ENCODE peak calls at places on chromosomes 2 and 18, in nine cellular contexts. W is endothelial cell of umbilical vein; S is kidney; C is A549; N is A673; K is CD8-positive, alpha-beta T cell; Y is K562; O is AG04450; M is brain microvascular endothelial cell. F is an unnamed sample.

GRCh38 chr18:67938691-67939090 is 422.2 kb upstream of the DSEL start:
- DNase-seq in Y (no peak), M (no peak), C (no peak), K (no peak), W (no peak), N (no peak), O (peak; percentile 58), S (no peak), F (no peak)

GRCh38 chr2:77479395-77479794 is 42.8 kb downstream of the LRRTM4 start:
- DNase-seq in N (no peak), Y (no peak), O (no peak), M (no peak), K (no peak), W (no peak), S (no peak), C (no peak), F (no peak)

GRCh38 chr2:181174880-181175590 is 194.6 kb downstream of the UBE2E3 start:
- DNase-seq in W (no peak), O (no peak), C (no peak), M (peak; percentile 22), K (no peak), N (no peak), S (no peak), Y (no peak), F (no peak)

GRCh38 chr2:26187537-26188104 is 14.7 kb downstream of the GAREM2 start:
- DNase-seq in M (no peak), O (no peak), W (no peak), S (no peak), K (no peak), C (no peak), N (no peak), Y (no peak), F (no peak)

GRCh38 chr2:42974697-42975357 is 182.4 kb upstream of the HAAO start:
- DNase-seq in S (peak; percentile 90), M (no peak), W (peak; percentile 66), Y (peak; percentile 74), C (peak; percentile 58), K (peak; percentile 79), O (no peak), N (peak; percentile 76), F (no peak)

GRCh38 chr18:48629730-48630324 is 91.0 kb downstream of the CTIF start:
- DNase-seq in O (peak; percentile 99), K (no peak), N (peak; percentile 33), M (peak; percentile 99), C (peak; percentile 69), W (peak; percentile 49), S (no peak), Y (no peak), F (peak; percentile 87)

GRCh38 chr2:205193829-205194228 is 488.5 kb upstream of the NRP2 start:
- DNase-seq in Y (no peak), N (no peak), M (no peak), K (no peak), C (no peak), S (no peak), W (no peak), O (no peak), F (no peak)

GRCh38 chr2:165239230-165239629 is at the start of gene SCN2A:
- DNase-seq in K (no peak), Y (peak; percentile 43), O (peak; percentile 2), W (peak; percentile 60), C (no peak), M (peak; percentile 62), N (peak; percentile 76), S (no peak), F (no peak)

GRCh38 chr18:5175378-5175777 is 21.7 kb downstream of the AKAIN1 start:
- DNase-seq in M (no peak), O (no peak), N (no peak), K (no peak), W (no peak), S (no peak), C (no peak), Y (no peak), F (no peak)

GRCh38 chr2:198702796-198703195 is 754.9 kb downstream of the SATB2 start:
- DNase-seq in C (no peak), K (no peak), W (no peak), M (no peak), S (no peak), O (no peak), N (no peak), Y (no peak), F (no peak)

GRCh38 chr2:47833516-47833968 is 50.6 kb downstream of the MSH6 start:
- DNase-seq in S (no peak), C (no peak), O (no peak), W (no peak), K (no peak), Y (no peak), N (no peak), M (no peak), F (no peak)

GRCh38 chr18:76823574-76823973 is 1.2 kb downstream of the ZNF236 start:
- DNase-seq in W (no peak), O (no peak), C (peak; percentile 47), S (peak; percentile 79), K (no peak), Y (peak; percentile 67), N (no peak), M (no peak), F (peak; percentile 52)

GRCh38 chr2:159064446-159065301 is 96.2 kb downstream of the TANC1 start:
- DNase-seq in S (no peak), M (peak; percentile 43), O (no peak), C (no peak), K (no peak), N (peak; percentile 40), W (peak; percentile 94), Y (no peak), F (no peak)

GRCh38 chr2:27891820-27892105 is 1.2 kb downstream of the BABAM2 start:
- DNase-seq in O (no peak), K (no peak), C (peak; percentile 18), M (no peak), N (no peak), W (no peak), Y (no peak), S (no peak), F (no peak)

GRCh38 chr2:71782323-71782722 is 329.0 kb downstream of the DYSF start:
- DNase-seq in S (no peak), C (no peak), Y (no peak), W (no peak), M (no peak), K (no peak), N (no peak), O (no peak), F (no peak)

GRCh38 chr2:73255907-73256617 is 22.0 kb downstream of the CCT7 start:
- DNase-seq in Y (no peak), K (no peak), S (no peak), W (no peak), M (no peak), C (no peak), O (no peak), N (no peak), F (no peak)

GRCh38 chr2:133885847-133886246 is 317.6 kb upstream of the NCKAP5 start:
- DNase-seq in K (no peak), S (no peak), C (no peak), N (no peak), W (no peak), Y (no peak), M (no peak), O (no peak), F (no peak)

GRCh38 chr18:26863122-26863879 is 2.2 kb downstream of the AQP4 start:
- DNase-seq in O (no peak), N (no peak), S (peak; percentile 91), C (peak; percentile 15), M (no peak), W (no peak), K (no peak), Y (no peak), F (no peak)

GRCh38 chr2:104860141-104860790 is 6.4 kb downstream of the POU3F3 start:
- DNase-seq in C (no peak), M (no peak), O (no peak), K (no peak), Y (no peak), N (no peak), S (no peak), W (no peak), F (no peak)

DNA sequence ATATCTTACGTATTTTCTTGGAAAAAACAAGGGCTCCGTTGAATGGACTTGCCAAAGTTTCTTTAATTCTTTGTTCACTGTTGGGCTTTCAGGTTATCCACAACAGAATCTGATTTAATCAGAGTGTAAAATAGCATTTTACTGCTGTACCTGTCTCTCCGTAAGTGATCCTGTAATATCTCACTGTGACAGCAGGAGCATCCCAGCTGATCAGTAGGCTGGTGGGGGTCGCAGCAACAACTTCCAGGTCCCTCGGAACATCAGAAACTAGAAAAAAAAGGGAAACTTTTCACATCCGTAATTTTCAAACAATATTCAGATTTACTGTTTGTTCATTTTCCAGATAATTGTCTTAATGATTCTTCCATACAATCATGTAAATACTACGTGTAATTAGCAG is 51.2 kb downstream of the FN1 start:
- DNase-seq in W (no peak), O (no peak), S (no peak), Y (no peak), K (no peak), M (no peak), C (no peak), N (no peak), F (no peak)
- H3K27ac ChIP-seq in W (no peak overlapping the region), O (no peak overlapping the region), S (no peak overlapping the region), Y (no peak overlapping the region), K (no peak overlapping the region), M (no peak overlapping the region), C (no peak overlapping the region), N (peak overlapping the region; percentile 38), F (no peak overlapping the region)

DNA sequence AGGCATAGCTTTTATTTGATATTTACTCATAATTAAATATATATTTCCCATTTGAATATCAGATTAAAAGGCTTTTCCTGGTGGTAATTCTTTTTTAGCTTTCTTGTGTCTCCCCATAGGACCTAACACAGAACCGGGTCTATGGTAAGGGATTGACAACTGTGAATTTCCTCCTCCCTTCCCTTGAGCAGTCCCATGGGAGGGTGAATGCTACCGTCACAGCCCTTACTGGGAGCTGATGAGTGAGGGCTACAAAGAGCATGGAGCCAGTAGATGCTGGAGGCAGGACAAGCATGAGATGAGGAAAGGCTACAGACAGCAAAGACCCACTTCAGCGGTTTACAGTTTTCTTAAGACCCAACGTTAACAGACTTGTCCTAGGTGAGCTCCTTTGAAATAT is 170.6 kb upstream of the EPAS1 start:
- DNase-seq in K (no peak), N (no peak), O (no peak), C (no peak), S (no peak), M (no peak), W (no peak), Y (no peak), F (no peak)
- TF ChIP-seq CTCF in K (no peak), N (no peak), O (no peak), C (no peak), S (no peak), M (no peak), W (no peak), Y (no peak), F (no peak)

GRCh38 chr2:233280114-233280693 is 27.4 kb upstream of the SAG start:
- DNase-seq in Y (no peak), W (no peak), N (no peak), K (no peak), M (no peak), O (no peak), C (no peak), S (no peak), F (no peak)
- H3K27ac ChIP-seq in Y (no peak overlapping the region), W (no peak overlapping the region), N (no peak overlapping the region), K (no peak overlapping the region), M (no peak overlapping the region), O (no peak overlapping the region), C (no peak overlapping the region), S (no peak overlapping the region), F (no peak overlapping the region)

DNA sequence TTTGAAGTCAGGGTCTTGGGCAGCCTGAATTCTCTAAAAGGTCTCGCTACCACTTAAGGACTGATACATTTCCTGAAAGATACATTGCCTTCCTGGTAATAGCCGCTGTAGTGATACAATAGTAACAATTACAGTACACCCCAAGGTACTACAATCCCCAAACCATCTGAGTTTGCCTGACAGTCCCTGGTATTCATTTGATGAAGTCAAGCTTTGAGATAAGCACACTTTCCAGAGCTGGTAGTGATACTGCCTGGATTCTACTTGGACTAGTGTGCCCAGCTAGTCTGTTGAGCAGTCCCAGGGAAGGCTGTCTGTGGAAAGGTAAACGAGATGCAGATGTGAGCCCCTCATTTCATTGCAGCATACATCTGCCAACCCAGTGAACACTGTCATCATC is 24.4 kb upstream of the ITGB6 start:
- DNase-seq in C (no peak), S (no peak), W (no peak), K (no peak), N (no peak), Y (no peak), O (no peak), M (no peak), F (no peak)
- TF ChIP-seq CTCF in C (no peak), S (no peak), W (no peak), K (no peak), N (no peak), Y (no peak), O (no peak), M (no peak), F (no peak)

F was measured in RWPE2.